ENCODE peak calls at places on chromosome 17, in six cellular contexts. R is heart left ventricle; Z is GM04504; J is body of pancreas; G is NCI-H1417; L is activated CD4-positive, alpha-beta T cell treated with anti-CD3 and anti-CD28 coated beads, Interleukin-2, amount 50 U/mL, for 4 hours. I is an unnamed sample.

GRCh38 chr17:44217738-44218343 is 1.6 kb downstream of the UBTF start:
- DNase-seq in R (peak; percentile 51), Z (no peak), L (no peak), G (no peak), J (no peak), I (peak; percentile 37)

GRCh38 chr17:9951803-9952202 is 46.7 kb upstream of the RCVRN start:
- DNase-seq in J (no peak), G (no peak), R (peak; percentile 29), L (no peak), Z (no peak), I (no peak)

GRCh38 chr17:74749262-74750038 is 1.0 kb downstream of the NHERF1 start:
- DNase-seq in R (no peak), J (no peak), L (no peak), G (no peak), Z (no peak), I (peak; percentile 20)

GRCh38 chr17:42819939-42820535 is 4.0 kb downstream of the BECN1 start:
- DNase-seq in G (peak; percentile 22), R (peak; percentile 44), J (peak; percentile 78), L (peak; percentile 55), Z (no peak), I (peak; percentile 80)

GRCh38 chr17:44935116-44935515 is 12.5 kb downstream of the KIF18B start:
- DNase-seq in Z (no peak), L (no peak), J (no peak), G (no peak), R (no peak), I (no peak)

GRCh38 chr17:81923302-81924260 is 4.0 kb downstream of the MAFG start:
- DNase-seq in R (peak; percentile 72), L (no peak), J (peak; percentile 75), G (no peak), Z (peak; percentile 52), I (peak; percentile 95)

GRCh38 chr17:35051579-35052239 is 11.8 kb downstream of the RFFL start:
- DNase-seq in G (no peak), J (no peak), R (no peak), L (no peak), Z (no peak), I (peak; percentile 58)

GRCh38 chr17:70102531-70102930 is 27.5 kb downstream of the KCNJ16 start:
- DNase-seq in G (no peak), Z (no peak), L (no peak), J (no peak), R (no peak), I (no peak)

GRCh38 chr17:39580082-39580468 is 27.6 kb downstream of the NEUROD2 start:
- DNase-seq in R (no peak), Z (no peak), L (no peak), G (no peak), J (no peak), I (no peak)

GRCh38 chr17:44970136-44970737 is 2.1 kb upstream of the C1QL1 start:
- DNase-seq in R (peak; percentile 65), Z (no peak), L (no peak), G (no peak), J (peak; percentile 22), I (no peak)

GRCh38 chr17:66637491-66637890 is 197.4 kb upstream of the CACNG5 start:
- DNase-seq in Z (no peak), G (no peak), L (no peak), R (no peak), J (no peak), I (no peak)

GRCh38 chr17:77455111-77455877 is 314.5 kb downstream of the SEC14L1 start:
- DNase-seq in J (no peak), R (no peak), Z (no peak), G (no peak), L (no peak), I (no peak)

GRCh38 chr17:79272666-79273219 is 198.1 kb downstream of the ENGASE start:
- DNase-seq in L (no peak), J (peak; percentile 55), Z (no peak), R (no peak), G (peak; percentile 27), I (no peak)

GRCh38 chr17:82236142-82236971 is 7.5 kb downstream of the SLC16A3 start:
- DNase-seq in G (peak; percentile 80), Z (no peak), R (peak; percentile 66), J (peak; percentile 82), L (peak; percentile 65), I (peak; percentile 76)

GRCh38 chr17:83109793-83110645 is 30.6 kb downstream of the METRNL start:
- DNase-seq in L (no peak), J (peak; percentile 91), G (no peak), Z (peak; percentile 94), R (peak; percentile 92), I (peak; percentile 72)